ENCODE peak calls at places on chromosome 5, in six cellular contexts. Z is esophagus muscularis mucosa, F is body of pancreas, E is heart left ventricle, L is Panc1, B is H1. G is an unnamed sample.

GRCh38 chr5:146993876-146994530 is 115.4 kb upstream of the PPP2R2B start:
- DNase-seq in L (no peak), E (no peak), B (no peak), F (no peak), Z (no peak), G (no peak)

GRCh38 chr5:158758666-158759065 is 341.1 kb downstream of the EBF1 start:
- DNase-seq in E (no peak), F (no peak), L (no peak), B (no peak), Z (no peak), G (no peak)

GRCh38 chr5:179700401-179700918 is 1.7 kb downstream of the CANX start:
- DNase-seq in F (no peak), B (no peak), E (no peak), L (no peak), Z (no peak), G (no peak)

GRCh38 chr5:44329716-44330115 is 59.5 kb downstream of the FGF10 start:
- DNase-seq in F (no peak), B (no peak), E (no peak), Z (no peak), L (no peak), G (no peak)

GRCh38 chr5:150066901-150067396 is 19.4 kb downstream of the CSF1R start:
- DNase-seq in F (no peak), E (no peak), Z (no peak), B (no peak), L (no peak), G (peak)

GRCh38 chr5:38433160-38433861 is 123.1 kb downstream of the LIFR start:
- DNase-seq in E (peak), F (no peak), Z (no peak), B (no peak), L (no peak), G (no peak)

GRCh38 chr5:110965773-110966581 is 105.5 kb upstream of the TSLP start:
- DNase-seq in E (no peak), Z (no peak), F (no peak), B (no peak), L (no peak), G (no peak)

GRCh38 chr5:1967716-1968115 is 85.0 kb upstream of the IRX4 start:
- DNase-seq in L (no peak), F (no peak), Z (peak), E (no peak), B (no peak), G (no peak)

GRCh38 chr5:44178414-44178813 is 210.8 kb downstream of the FGF10 start:
- DNase-seq in Z (no peak), F (no peak), L (no peak), B (no peak), E (no peak), G (no peak)

GRCh38 chr5:53478411-53479044 is 1.9 kb upstream of the FST start:
- DNase-seq in Z (no peak), F (peak), B (no peak), E (no peak), L (peak), G (peak)

GRCh38 chr5:140362875-140363630 is 3.1 kb downstream of the SLC4A9 start:
- DNase-seq in B (no peak), F (peak), E (peak), Z (no peak), L (peak), G (peak)

GRCh38 chr5:179187229-179187678 is 127.1 kb downstream of the ZNF354C start:
- DNase-seq in B (no peak), L (no peak), E (peak), Z (no peak), F (no peak), G (no peak)

GRCh38 chr5:136382071-136382470 is 16.7 kb upstream of the TRPC7 start:
- DNase-seq in E (no peak), F (no peak), Z (no peak), L (no peak), B (no peak), G (no peak)

GRCh38 chr5:148776780-148777179 is 49.6 kb upstream of the ADRB2 start:
- DNase-seq in B (no peak), E (no peak), Z (no peak), F (no peak), L (no peak), G (no peak)

GRCh38 chr5:124402144-124402581 is 344.3 kb downstream of the ZNF608 start:
- DNase-seq in Z (peak), L (no peak), F (peak), B (no peak), E (peak), G (no peak)

GRCh38 chr5:173055722-173055982 is 500 bp upstream of the CREBRF start:
- DNase-seq in F (no peak), L (no peak), B (no peak), Z (no peak), E (no peak), G (no peak)

GRCh38 chr5:173055042-173055721 is 970 bp upstream of the CREBRF start:
- DNase-seq in B (no peak), E (no peak), L (no peak), Z (no peak), F (no peak), G (no peak)

GRCh38 chr5:173055983-173056782 is at the start of gene CREBRF:
- DNase-seq in B (peak), Z (peak), L (peak), E (peak), F (peak), G (peak)

GRCh38 chr5:173056783-173057061 is 570 bp downstream of the CREBRF start:
- DNase-seq in E (no peak), B (no peak), Z (no peak), L (no peak), F (no peak), G (no peak)

GRCh38 chr5:173057062-173057924 is 1.1 kb downstream of the CREBRF start:
- DNase-seq in B (peak), L (peak), Z (peak), F (peak), E (peak), G (peak)
- H3K27ac ChIP-seq in B (peak), L (peak), Z (peak), F (peak), E (peak), G (peak)

DNA sequence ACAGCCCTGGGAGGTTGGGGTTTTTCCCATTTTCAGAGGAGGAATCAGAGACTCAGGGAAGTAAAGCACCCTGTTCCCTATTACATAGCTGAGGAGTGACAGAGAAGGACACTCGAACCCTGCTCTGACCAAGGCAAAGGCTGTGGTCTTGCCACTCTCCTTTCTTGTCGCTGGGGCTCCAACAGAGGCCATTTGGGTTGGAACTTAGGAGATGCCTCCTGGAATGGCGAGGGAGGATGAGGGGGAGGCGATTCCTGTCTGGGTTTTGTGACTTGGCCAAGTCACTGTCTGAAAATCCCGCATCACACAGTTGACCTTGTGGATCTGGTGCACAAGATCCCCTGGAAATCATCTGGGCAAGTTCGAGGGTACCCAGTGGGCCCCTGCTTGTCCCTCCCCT is 64.0 kb upstream of the HAND1 start:
- DNase-seq in L (no peak), B (no peak), E (no peak), Z (peak), F (no peak), G (no peak)
- TF ChIP-seq CTCF in L (no peak), B (no peak), E (no peak), Z (no peak), F (no peak), G (no peak)

GRCh38 chr5:82290908-82291307 is 12.8 kb upstream of the RPS23 start:
- DNase-seq in Z (no peak), F (no peak), E (no peak), L (no peak), B (no peak), G (no peak)

GRCh38 chr5:82287625-82288024 is 9.5 kb upstream of the RPS23 start:
- DNase-seq in B (no peak), Z (no peak), F (no peak), L (no peak), E (no peak), G (no peak)

GRCh38 chr5:82285206-82285605 is 7.1 kb upstream of the RPS23 start:
- DNase-seq in E (no peak), Z (no peak), F (no peak), B (no peak), L (no peak), G (no peak)

GRCh38 chr5:82291429-82291828 is 13.3 kb upstream of the RPS23 start:
- DNase-seq in L (no peak), F (no peak), E (no peak), B (no peak), Z (no peak), G (no peak)

GRCh38 chr5:82290005-82290404 is 11.9 kb upstream of the RPS23 start:
- DNase-seq in Z (no peak), B (no peak), L (no peak), F (no peak), E (no peak), G (no peak)
- H3K27ac ChIP-seq in Z (no peak), B (no peak), L (no peak), F (no peak), E (no peak), G (no peak)

DNA sequence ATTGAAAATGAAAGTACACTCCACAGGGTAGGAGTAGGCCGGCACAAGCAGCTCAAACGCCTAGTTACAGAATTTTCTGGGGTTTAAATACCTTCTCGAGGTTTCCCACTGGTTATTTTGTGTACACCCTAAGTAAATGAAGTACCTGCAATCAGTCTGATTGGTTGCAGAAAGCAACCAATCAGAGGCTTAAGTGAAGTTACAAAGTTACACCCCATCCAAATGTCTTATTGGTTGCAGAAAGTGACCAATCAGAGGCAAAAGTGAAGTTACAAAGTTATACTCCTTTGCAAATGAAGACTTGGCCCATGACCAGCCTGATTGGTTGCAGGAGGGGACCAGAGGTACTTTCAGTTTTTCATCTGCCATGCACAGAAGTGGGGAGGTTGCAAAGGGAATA is 33.2 kb upstream of the ERAP2 start:
- DNase-seq in L (no peak), E (no peak), Z (no peak), B (no peak), F (no peak), G (no peak)
- TF ChIP-seq CTCF in L (no peak), E (no peak), Z (no peak), B (no peak), F (no peak), G (no peak)

GRCh38 chr5:139178948-139179347 is 19.2 kb downstream of the SIL1 start:
- DNase-seq in Z (no peak), L (no peak), E (peak), B (no peak), F (peak), G (no peak)

GRCh38 chr5:139178582-139178917 is 19.6 kb downstream of the SIL1 start:
- DNase-seq in Z (no peak), B (no peak), F (no peak), E (no peak), L (no peak), G (no peak)

GRCh38 chr5:139180850-139181785 is 17.1 kb downstream of the SIL1 start:
- DNase-seq in B (no peak), E (no peak), Z (no peak), L (no peak), F (no peak), G (no peak)

GRCh38 chr5:139181835-139182452 is 16.2 kb downstream of the SIL1 start:
- DNase-seq in B (no peak), L (peak), E (no peak), F (no peak), Z (no peak), G (no peak)

DNA sequence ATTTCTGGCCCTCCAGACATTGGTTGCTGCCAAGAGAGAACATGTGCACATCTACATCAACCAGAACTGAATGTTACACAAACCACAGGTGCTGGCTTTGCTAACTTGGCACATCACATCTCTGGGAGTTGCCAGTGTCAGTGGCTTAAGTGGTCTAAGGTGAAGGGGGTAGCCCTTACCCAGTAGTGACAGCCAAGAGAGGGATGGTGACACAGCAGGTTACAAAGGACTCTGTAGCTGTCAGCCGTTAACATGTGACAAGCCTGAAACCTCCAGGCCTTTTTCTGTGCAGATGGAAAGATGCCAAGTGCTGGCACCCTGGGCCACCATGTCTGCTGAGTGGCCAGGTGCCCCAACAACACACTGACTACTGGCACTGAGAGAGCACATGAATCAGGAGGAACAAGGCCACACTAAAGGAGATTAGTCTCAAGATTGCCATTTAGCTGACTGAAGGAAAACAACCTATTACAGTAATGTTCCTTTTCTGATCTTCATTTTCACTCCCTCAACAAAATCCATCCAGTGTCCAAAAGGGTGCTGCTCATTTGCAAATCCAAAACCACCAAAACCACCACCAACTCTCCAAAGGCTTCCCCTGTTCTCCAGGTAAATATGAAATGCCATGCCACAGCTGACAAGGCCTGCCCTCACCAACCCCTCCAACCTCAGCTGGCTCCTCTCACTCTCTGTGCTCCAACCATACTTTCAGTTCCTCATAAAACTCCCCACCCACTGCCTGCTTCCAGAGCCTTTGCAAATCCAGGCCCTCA is 20.2 kb downstream of the SIL1 start:
- DNase-seq in Z (no peak), E (peak), F (peak), B (no peak), L (no peak), G (peak)
- H3K27ac ChIP-seq in Z (peak), E (peak), F (peak), B (no peak), L (no peak), G (peak)

DNA sequence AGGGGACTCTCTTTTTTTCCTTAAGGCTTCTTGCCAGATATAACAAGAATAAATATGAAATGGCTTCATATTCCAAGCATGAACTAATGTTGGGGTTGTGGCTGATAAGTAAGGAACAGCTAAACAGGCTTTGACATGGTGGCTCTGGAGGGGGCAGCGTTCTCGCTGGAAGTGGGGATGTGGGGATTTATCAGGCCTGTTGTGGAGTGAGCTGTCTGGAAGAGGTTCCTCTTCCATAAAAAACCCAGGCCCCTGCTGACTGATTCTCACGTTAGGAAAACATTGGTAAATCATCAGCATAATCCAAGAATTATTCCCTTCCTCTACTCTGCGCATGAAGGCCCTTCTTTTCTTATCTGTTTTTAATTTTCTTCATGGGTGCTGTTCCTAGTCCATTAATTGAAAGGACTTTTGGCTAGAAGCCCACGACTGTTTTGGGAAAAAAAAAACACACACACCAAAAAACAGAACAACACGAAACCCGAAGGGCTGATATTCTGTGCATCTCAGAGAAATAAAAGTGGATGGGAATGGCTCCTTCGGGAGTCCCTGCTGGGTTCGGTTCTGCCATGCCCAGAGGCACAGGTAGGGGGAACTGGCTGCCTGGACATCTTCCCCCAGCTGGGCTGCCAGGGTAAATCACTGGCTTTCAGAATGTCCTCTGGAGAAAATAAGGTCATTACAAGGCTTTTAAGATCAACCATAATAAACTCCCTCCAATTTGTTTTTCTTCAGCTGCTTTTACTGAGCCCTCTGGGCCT is 297.0 kb downstream of the SLIT3 start:
- DNase-seq in L (no peak), Z (no peak), B (no peak), E (no peak), F (no peak), G (no peak)
- TF ChIP-seq CTCF in L (no peak), Z (peak), B (peak), E (peak), F (peak), G (no peak)

DNA sequence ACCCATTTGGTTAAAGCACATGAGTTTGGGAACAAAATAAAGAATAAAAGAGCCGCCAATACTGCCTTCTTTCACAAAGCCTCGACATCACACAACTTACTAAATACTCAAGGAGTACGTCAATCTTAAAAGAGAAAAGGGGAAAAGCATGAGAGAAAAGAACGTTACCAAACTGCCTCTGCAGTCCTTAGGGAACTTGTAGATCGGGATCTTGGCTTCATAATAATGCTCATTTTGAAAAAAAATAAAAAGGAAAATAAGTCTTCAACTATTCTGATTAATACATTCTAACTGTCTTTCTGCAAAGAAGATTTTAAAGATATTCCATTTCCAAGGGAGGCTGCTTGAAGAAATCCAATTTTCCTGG is 618.4 kb downstream of the PDE4D start:
- DNase-seq in L (no peak), Z (no peak), E (no peak), F (no peak), B (no peak), G (no peak)
- H3K27ac ChIP-seq in L (no peak), Z (peak), E (no peak), F (peak), B (no peak), G (peak)

DNA sequence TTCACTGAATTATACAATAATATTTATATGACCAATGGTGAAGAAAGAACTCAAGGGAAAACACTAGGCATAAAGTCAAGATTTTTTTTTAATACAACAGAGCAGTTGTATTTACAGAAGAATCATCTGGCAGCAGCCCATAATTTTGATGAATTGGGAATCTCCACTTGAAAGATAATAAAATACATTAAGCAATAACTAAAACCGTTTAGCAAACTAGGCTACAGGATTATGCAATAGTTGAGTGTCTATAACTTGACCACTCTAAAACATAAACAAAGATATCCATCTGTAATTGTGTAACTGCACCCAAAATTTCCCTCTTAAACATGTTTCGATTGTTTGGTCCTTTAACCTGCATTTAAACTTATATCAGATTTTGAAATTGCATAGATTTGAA is 80.8 kb downstream of the SNCAIP start:
- DNase-seq in E (no peak), Z (no peak), L (no peak), F (no peak), B (no peak), G (no peak)
- TF ChIP-seq CTCF in E (no peak), Z (no peak), L (no peak), F (no peak), B (no peak), G (no peak)

DNA sequence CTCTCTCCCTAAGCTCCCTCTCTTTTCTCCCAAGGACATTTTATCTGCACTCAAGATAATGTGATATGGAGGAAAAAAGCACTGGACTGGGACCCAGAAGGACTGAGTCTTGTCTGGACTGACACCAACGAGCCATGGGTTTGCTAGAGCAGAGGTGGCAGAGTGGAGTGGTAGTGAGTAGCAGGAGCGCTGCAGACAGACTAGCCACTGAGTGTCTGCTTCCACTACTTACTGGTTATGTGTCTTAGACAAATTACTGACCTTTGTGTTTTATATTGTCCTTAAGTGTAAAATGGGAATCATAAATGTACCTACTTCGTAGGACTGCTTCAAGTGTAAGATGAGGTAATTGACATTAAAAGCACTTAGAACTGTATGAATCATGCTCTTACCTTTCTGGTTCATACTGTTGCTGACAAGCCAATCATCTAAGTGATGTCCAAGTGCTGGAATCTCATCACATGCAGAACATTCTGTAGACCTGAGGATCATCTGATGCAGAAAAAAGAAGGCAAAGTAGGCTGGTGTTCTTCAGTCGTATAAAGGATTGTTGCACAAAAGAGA is 12.5 kb upstream of the PRLR start:
- DNase-seq in F (no peak), L (no peak), Z (no peak), E (no peak), B (no peak), G (no peak)
- H3K27ac ChIP-seq in F (no peak), L (no peak), Z (no peak), E (no peak), B (no peak), G (no peak)

G was measured in psoas muscle.